ENCODE peak calls at places on chromosomes 2 and 18, in eight cellular contexts. M, J, U, B, X, W, Z and E are unnamed samples.

GRCh38 chr2:33498291-33498956 is 22.0 kb downstream of the RASGRP3 start:
- DNase-seq in M (no peak), J (no peak), U (no peak), B (no peak), X (no peak), W (no peak), Z (no peak), E (no peak)

GRCh38 chr2:29314816-29315571 is 199.8 kb downstream of the CLIP4 start:
- DNase-seq in M (peak; percentile 59), J (peak; percentile 23), U (no peak), B (peak; percentile 77), X (no peak), W (peak; percentile 60), Z (peak; percentile 11), E (peak; percentile 56)

GRCh38 chr2:72141032-72141645 is 6.5 kb downstream of the CYP26B1 start:
- DNase-seq in M (no peak), J (no peak), U (peak; percentile 11), B (no peak), X (peak; percentile 54), W (no peak), Z (no peak), E (no peak)

GRCh38 chr2:240553956-240554480 is 3.8 kb downstream of the ANKMY1 start:
- DNase-seq in M (no peak), J (no peak), U (no peak), B (no peak), X (no peak), W (no peak), Z (no peak), E (no peak)

GRCh38 chr2:164008752-164009151 is 272.9 kb upstream of the FIGN start:
- DNase-seq in M (no peak), J (no peak), U (no peak), B (no peak), X (no peak), W (no peak), Z (peak; percentile 18), E (no peak)

GRCh38 chr2:41698787-41699422 is 348.9 kb upstream of the PKDCC start:
- DNase-seq in M (peak; percentile 20), J (peak; percentile 14), U (no peak), B (peak; percentile 81), X (peak; percentile 63), W (peak; percentile 6), Z (peak; percentile 45), E (no peak)

GRCh38 chr2:129936334-129936934 is 43.0 kb upstream of the RAB6C start:
- DNase-seq in M (no peak), J (no peak), U (no peak), B (no peak), X (no peak), W (no peak), Z (peak; percentile 59), E (no peak)

GRCh38 chr2:36246320-36246990 is 109.1 kb upstream of the CRIM1 start:
- DNase-seq in M (no peak), J (no peak), U (no peak), B (no peak), X (no peak), W (peak; percentile 65), Z (no peak), E (peak; percentile 8)

GRCh38 chr2:52964916-52965530 is 802.6 kb upstream of the CHAC2 start:
- DNase-seq in M (no peak), J (no peak), U (no peak), B (no peak), X (no peak), W (no peak), Z (no peak), E (no peak)

GRCh38 chr2:235634435-235635152 is 140.8 kb downstream of the AGAP1 start:
- DNase-seq in M (no peak), J (no peak), U (no peak), B (no peak), X (no peak), W (no peak), Z (peak; percentile 43), E (no peak)

GRCh38 chr2:12918841-12919445 is 202.2 kb downstream of the TRIB2 start:
- DNase-seq in M (peak; percentile 9), J (no peak), U (peak; percentile 47), B (no peak), X (peak; percentile 61), W (no peak), Z (peak; percentile 98), E (no peak)

GRCh38 chr2:12915792-12916191 is 199.1 kb downstream of the TRIB2 start:
- DNase-seq in M (peak; percentile 13), J (no peak), U (no peak), B (no peak), X (no peak), W (no peak), Z (no peak), E (no peak)

GRCh38 chr2:12923907-12924610 is 207.3 kb downstream of the TRIB2 start:
- DNase-seq in M (peak; percentile 70), J (no peak), U (no peak), B (no peak), X (no peak), W (no peak), Z (no peak), E (no peak)

GRCh38 chr2:12921321-12921720 is 204.6 kb downstream of the TRIB2 start:
- DNase-seq in M (no peak), J (no peak), U (no peak), B (no peak), X (no peak), W (no peak), Z (no peak), E (no peak)

DNA sequence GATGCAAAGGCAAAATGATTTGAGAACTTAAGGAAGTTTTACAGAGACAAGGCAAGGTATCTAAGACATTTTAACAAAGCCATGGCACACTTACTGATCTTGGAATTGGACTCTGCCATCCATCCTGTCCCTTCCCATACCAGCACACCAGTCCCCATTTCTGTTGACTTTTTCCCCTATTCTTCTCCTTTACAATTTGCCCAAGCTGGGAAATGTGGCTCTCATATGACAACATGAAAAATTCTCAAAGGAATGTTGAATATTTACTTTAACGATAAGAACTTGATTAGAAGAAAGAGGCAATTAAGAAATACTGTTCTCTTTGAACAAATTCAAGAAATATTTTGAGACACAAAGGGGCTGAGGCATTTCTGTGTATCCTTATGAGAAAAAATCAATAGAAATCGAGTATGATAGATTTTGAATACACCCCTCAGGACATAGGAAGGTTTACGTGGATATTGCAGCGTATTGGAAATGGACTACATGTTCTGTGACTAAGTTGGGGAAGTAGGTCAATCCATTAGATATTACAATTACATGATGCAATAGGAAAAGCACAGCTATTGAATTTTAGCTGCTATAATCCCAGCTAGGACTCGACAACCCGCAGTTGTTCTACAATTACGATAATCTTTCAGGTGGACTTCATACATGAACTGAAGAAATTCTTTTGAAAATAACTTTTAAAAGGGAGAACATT is 201.6 kb downstream of the TRIB2 start:
- DNase-seq in M (no peak), J (no peak), U (no peak), B (no peak), X (no peak), W (no peak), Z (peak; percentile 55), E (no peak)
- H3K27ac ChIP-seq in M (no peak overlapping the region), J (no peak overlapping the region), U (peak overlapping the region; percentile 83), B (no peak overlapping the region), X (peak overlapping the region; percentile 55), W (no peak overlapping the region), Z (peak overlapping the region; percentile 71), E (no peak overlapping the region)

DNA sequence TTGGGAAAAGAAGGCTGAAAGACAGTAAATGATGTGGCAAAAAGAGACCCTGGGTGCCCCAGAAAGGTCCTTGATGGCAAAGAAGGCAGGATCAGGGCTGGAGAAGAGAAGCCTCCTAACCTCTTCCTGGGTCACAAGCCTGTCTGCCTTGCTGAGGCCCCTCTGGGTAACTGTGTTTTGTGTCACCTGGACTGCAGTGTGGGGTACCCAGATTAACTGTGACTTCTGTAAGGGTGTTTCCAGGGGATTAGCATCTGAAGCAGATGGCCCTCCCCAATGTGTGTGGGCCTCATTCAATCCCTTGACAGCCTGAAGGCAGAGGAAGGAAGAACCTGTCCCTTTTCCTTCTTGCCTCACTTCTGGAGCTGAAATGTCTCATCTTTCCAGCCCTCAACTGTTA is 35.6 kb upstream of the APCDD1 start:
- DNase-seq in M (no peak), J (no peak), U (no peak), B (no peak), X (no peak), W (no peak), Z (no peak), E (no peak)
- H3K27ac ChIP-seq in M (no peak overlapping the region), J (no peak overlapping the region), U (peak overlapping the region; percentile 46), B (no peak overlapping the region), X (no peak overlapping the region), W (no peak overlapping the region), Z (no peak overlapping the region), E (peak overlapping the region; percentile 94)

GRCh38 chr2:20444993-20445910 is 1.6 kb upstream of the RHOB start:
- DNase-seq in M (no peak), J (no peak), U (peak; percentile 7), B (no peak), X (peak; percentile 42), W (no peak), Z (no peak), E (no peak)

GRCh38 chr2:20444113-20444992 is 2.5 kb upstream of the RHOB start:
- DNase-seq in M (no peak), J (no peak), U (peak; percentile 11), B (no peak), X (peak; percentile 8), W (no peak), Z (peak; percentile 68), E (no peak)

GRCh38 chr2:20440001-20440560 is 6.8 kb upstream of the RHOB start:
- DNase-seq in M (no peak), J (no peak), U (peak; percentile 10), B (no peak), X (no peak), W (no peak), Z (no peak), E (no peak)

GRCh38 chr2:20446280-20446916 is 476 bp upstream of the RHOB start:
- DNase-seq in M (no peak), J (no peak), U (no peak), B (no peak), X (no peak), W (no peak), Z (no peak), E (no peak)

GRCh38 chr2:20443276-20443920 is 3.5 kb upstream of the RHOB start:
- DNase-seq in M (peak; percentile 71), J (peak; percentile 55), U (peak; percentile 19), B (no peak), X (peak; percentile 64), W (peak; percentile 72), Z (peak; percentile 70), E (no peak)
- H3K27ac ChIP-seq in M (no peak overlapping the region), J (no peak overlapping the region), U (peak overlapping the region; percentile 96), B (peak overlapping the region; percentile 5), X (peak overlapping the region; percentile 65), W (no peak overlapping the region), Z (no peak overlapping the region), E (no peak overlapping the region)

GRCh38 chr2:6773694-6774044 is 92.0 kb downstream of the CMPK2 start:
- DNase-seq in M (no peak), J (no peak), U (no peak), B (no peak), X (no peak), W (no peak), Z (no peak), E (no peak)

GRCh38 chr2:6772366-6772710 is 93.4 kb downstream of the CMPK2 start:
- DNase-seq in M (peak; percentile 36), J (peak; percentile 46), U (no peak), B (no peak), X (no peak), W (no peak), Z (no peak), E (no peak)

GRCh38 chr2:6776125-6776524 is 89.6 kb downstream of the CMPK2 start:
- DNase-seq in M (no peak), J (no peak), U (no peak), B (no peak), X (no peak), W (no peak), Z (no peak), E (no peak)

GRCh38 chr2:6771539-6772365 is 94.0 kb downstream of the CMPK2 start:
- DNase-seq in M (no peak), J (peak; percentile 13), U (no peak), B (peak; percentile 16), X (no peak), W (no peak), Z (no peak), E (no peak)

GRCh38 chr2:6773007-6773693 is 92.6 kb downstream of the CMPK2 start:
- DNase-seq in M (peak; percentile 64), J (peak; percentile 78), U (no peak), B (peak; percentile 62), X (peak; percentile 86), W (peak; percentile 34), Z (peak; percentile 27), E (peak; percentile 32)
- H3K27ac ChIP-seq in M (no peak overlapping the region), J (peak overlapping the region; percentile 24), U (no peak overlapping the region), B (no peak overlapping the region), X (no peak overlapping the region), W (no peak overlapping the region), Z (no peak overlapping the region), E (no peak overlapping the region)